ENCODE peak calls at places on chromosomes 5 and 9, in five cellular contexts. W, I, M, X and P are unnamed samples.

GRCh38 chr5:135087950-135088349 is 53.9 kb upstream of the PITX1 start:
- DNase-seq in W (no peak), I (no peak), M (no peak), X (no peak), P (no peak)

GRCh38 chr5:90849939-90850338 is 291.3 kb downstream of the ADGRV1 start:
- DNase-seq in W (no peak), I (no peak), M (no peak), X (no peak), P (no peak)

GRCh38 chr9:89768650-89769071 is 163.8 kb downstream of the GADD45G start:
- DNase-seq in W (no peak), I (no peak), M (no peak), X (no peak), P (no peak)

GRCh38 chr9:14482856-14483255 is 168.9 kb upstream of the NFIB start:
- DNase-seq in W (no peak), I (no peak), M (no peak), X (no peak), P (no peak)

GRCh38 chr5:173629628-173630027 is 13.2 kb upstream of the BOD1 start:
- DNase-seq in W (no peak), I (peak; percentile 90), M (peak; percentile 56), X (no peak), P (no peak)

GRCh38 chr9:104772707-104773106 is 8.8 kb downstream of the NIPSNAP3B start:
- DNase-seq in W (no peak), I (no peak), M (no peak), X (no peak), P (no peak)

GRCh38 chr9:100222674-100223073 is 123.6 kb downstream of the INVS start:
- DNase-seq in W (no peak), I (no peak), M (peak; percentile 20), X (no peak), P (no peak)

GRCh38 chr5:73519531-73520283 is 21.5 kb downstream of the BTF3 start:
- DNase-seq in W (no peak), I (peak; percentile 79), M (peak; percentile 84), X (peak; percentile 84), P (no peak)

GRCh38 chr5:143116817-143117216 is 286.7 kb downstream of the NR3C1 start:
- DNase-seq in W (no peak), I (no peak), M (no peak), X (no peak), P (no peak)

GRCh38 chr5:143115381-143115780 is 288.1 kb downstream of the NR3C1 start:
- DNase-seq in W (no peak), I (no peak), M (no peak), X (no peak), P (no peak)

GRCh38 chr5:143111799-143112198 is 291.7 kb downstream of the NR3C1 start:
- DNase-seq in W (no peak), I (no peak), M (no peak), X (no peak), P (no peak)

GRCh38 chr5:143113461-143113860 is 290.0 kb downstream of the NR3C1 start:
- DNase-seq in W (no peak), I (no peak), M (no peak), X (no peak), P (no peak)

DNA sequence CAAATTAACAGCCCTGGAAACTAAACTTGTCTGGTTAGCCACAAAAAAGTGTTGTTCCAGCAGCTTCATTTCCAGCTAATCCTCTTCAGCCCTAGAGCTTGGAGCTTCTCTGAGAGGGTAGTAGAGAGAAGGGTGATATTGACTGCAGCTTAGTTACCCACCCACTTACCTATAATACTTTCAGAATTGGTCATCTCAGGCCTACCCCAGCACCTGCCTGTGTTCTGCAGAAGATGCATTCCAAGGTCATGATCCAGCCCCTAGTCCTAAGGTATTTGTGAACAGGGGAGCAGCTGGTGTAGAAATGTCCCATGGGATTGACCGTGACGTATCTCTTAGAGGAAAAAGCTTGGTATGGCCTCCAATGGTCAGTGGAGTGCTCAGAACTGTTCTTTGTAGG is 289.0 kb downstream of the NR3C1 start:
- DNase-seq in W (no peak), I (no peak), M (no peak), X (no peak), P (no peak)
- H3K4me1 ChIP-seq in W (no peaks in the 10 kb centered on the region), I (peaks cover 22% of the 10 kb centered on the region), M (no peaks in the 10 kb centered on the region), X (peaks cover 8% of the 10 kb centered on the region), P (peaks cover 24% of the 10 kb centered on the region)

DNA sequence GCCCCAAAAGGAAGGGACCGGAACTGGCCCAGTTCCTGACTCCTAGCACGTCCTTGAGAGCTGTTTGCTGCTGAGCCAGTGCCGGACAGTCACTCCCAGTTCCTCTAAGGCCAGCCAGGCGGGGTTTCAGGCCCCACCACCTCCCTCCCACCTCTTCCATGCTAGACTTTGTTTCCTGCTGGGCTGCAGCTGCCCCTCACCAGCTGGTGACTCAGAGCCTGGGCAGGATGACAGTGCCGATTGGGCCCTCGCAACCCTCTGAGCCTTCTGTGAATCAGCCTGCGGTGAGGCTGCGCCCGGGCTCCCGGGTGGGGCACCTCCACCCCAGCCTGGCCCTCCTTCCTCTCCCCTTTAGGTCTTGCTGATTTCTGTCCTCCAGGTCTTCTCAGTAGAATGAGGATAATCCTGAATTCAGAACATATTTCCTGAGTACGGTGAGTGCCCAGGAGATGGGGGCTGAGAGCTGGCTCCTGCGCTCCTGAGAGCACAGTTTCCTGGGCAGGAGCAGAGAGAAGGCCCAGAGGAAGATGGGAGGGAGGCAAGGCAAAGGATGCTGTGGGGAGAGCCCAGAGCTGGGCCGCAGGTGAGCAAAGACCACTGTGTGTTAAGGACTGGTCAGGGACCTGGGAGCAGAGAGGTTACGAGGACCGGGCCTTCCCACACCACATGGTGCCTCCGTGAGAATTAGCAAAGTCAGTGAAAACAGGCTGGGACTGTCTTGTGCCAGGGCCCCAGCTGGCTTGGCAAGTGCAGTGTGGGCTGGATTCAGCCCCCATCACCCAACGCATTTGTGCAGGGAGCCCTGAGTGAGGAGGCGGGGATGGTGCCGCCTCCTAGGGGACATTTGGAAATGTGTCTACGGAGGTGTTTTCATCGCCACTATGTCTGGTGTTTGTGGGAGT is 32.9 kb upstream of the STXBP1 start:
- DNase-seq in W (peak; percentile 91), I (no peak), M (peak; percentile 51), X (peak; percentile 86), P (peak; percentile 90)
- TF ChIP-seq POLR2AphosphoS5 in W (peak; percentile 66), I (no peak), M (peak; percentile 85), X (peak; percentile 30), P (peak; percentile 93)

DNA sequence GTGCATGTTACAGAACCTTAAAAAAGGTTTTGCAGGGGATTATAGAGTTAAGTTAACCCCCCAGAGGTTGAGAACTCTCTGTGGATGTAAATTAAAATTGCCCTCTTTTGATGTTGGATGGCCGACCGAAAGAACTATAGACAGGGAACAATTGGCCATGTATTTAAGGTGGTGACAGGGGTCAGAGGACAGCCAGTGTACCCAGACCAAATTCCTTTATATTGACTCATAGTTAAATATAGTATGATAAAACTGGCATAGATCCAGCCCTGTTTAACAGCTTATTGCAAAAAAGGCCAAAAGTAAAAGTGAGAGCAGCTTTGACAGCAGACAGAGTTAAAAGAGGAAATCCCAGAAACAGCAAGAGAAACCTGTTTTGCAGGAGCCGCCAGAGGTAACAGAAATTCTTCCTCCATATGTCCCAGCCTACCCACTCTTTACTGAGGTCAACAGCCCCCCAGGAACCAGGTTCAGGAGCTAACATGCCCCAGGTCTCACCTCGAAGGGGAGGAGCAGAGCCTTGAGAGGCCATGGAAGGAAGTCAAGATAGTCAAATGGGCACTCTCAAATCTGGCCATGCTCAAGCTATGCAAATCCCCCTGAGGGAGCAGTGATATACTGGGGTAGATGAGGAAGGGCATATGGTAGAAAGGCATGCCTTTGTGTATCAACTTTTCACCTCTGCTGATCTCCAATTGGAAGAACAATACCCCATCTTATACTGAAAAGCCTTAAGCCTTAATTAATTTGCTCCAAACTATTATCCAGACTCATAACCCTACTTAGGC is 156.4 kb upstream of the COX7C start:
- DNase-seq in W (no peak), I (no peak), M (no peak), X (peak; percentile 27), P (no peak)
- H3K9me3 ChIP-seq in W (peaks cover 24% of the 10 kb centered on the region), I (peaks cover 11% of the 10 kb centered on the region), M (no peaks in the 10 kb centered on the region), X (peaks cover 46% of the 10 kb centered on the region), P (peaks cover 9% of the 10 kb centered on the region)

GRCh38 chr9:70073756-70074155 is 30.1 kb downstream of the MAMDC2 start:
- DNase-seq in W (no peak), I (no peak), M (no peak), X (no peak), P (no peak)
- H3K4me1 ChIP-seq in W (no peaks in the 10 kb centered on the region), I (peaks cover 1% of the 10 kb centered on the region), M (no peaks in the 10 kb centered on the region), X (no peaks in the 10 kb centered on the region), P (no peaks in the 10 kb centered on the region)

DNA sequence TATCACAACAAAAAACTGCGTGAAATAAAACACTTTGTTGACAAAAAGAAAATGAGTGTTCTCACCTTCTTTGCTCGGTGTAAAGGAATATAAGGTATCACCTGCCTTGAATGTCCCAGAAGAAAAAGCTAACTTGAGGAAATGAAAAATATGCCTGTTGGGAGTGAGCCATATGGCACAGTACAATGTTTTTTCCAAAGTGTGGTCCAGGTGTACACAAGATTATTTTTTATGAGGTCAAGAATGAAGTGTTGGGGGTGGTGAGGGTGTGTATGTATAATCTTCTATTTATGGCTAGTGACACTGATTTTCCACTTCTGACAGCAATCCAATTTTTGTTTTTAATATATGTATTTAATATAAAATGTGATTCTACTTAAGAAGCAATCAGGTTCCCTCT is 134.4 kb downstream of the RFX3 start:
- DNase-seq in W (no peak), I (no peak), M (no peak), X (no peak), P (no peak)
- TF ChIP-seq POLR2AphosphoS5 in W (no peak), I (no peak), M (no peak), X (no peak), P (no peak)